ENCODE peak calls at places on chromosomes 6 and 20, in four cellular contexts. B is hypothalamus, T is nucleus accumbens, F is neural crest cell. L is an unnamed sample.
A peak's percentile ranks its signal among the peaks of the same experiment; 100 is the strongest.

GRCh38 chr20:45163071-45163803 is 11.5 kb upstream of the PI3 start:
- DNase-seq in B (no peak), T (no peak), F (no peak), L (no peak)

GRCh38 chr20:51639206-51639832 is 96.8 kb upstream of the NFATC2 start:
- DNase-seq in B (peak; percentile 41), T (no peak), F (peak; percentile 89), L (peak; percentile 53)

GRCh38 chr6:117265425-117266266 is at the start of gene VGLL2:
- DNase-seq in F (peak; percentile 51), T (no peak), B (no peak), L (no peak)

GRCh38 chr20:48698507-48699267 is 129.1 kb downstream of the PREX1 start:
- DNase-seq in F (no peak), B (no peak), T (no peak), L (no peak)

GRCh38 chr6:43790031-43790430 is 20.0 kb downstream of the VEGFA start:
- DNase-seq in B (no peak), F (no peak), T (no peak), L (no peak)

GRCh38 chr20:21435576-21435975 is 38.2 kb upstream of the NKX2-4 start:
- DNase-seq in B (no peak), F (no peak), T (no peak), L (no peak)

GRCh38 chr6:110543106-110543505 is 66.7 kb upstream of the SLC22A16 start:
- DNase-seq in F (no peak), T (peak; percentile 24), B (peak; percentile 57), L (no peak)

GRCh38 chr20:6660441-6660840 is 107.0 kb upstream of the BMP2 start:
- DNase-seq in B (no peak), T (no peak), F (no peak), L (no peak)

GRCh38 chr6:104613416-104614001 is 246.2 kb downstream of the HACE1 start:
- DNase-seq in F (no peak), T (no peak), B (no peak), L (no peak)

GRCh38 chr20:271069-271468 is 13.5 kb downstream of the DEFB132 start:
- DNase-seq in F (no peak), B (no peak), T (no peak), L (no peak)

GRCh38 chr20:33862709-33863403 is 51.7 kb downstream of the CHMP4B start:
- DNase-seq in B (peak; percentile 10), F (peak; percentile 80), T (no peak), L (peak; percentile 14)

GRCh38 chr6:68186870-68187269 is 448.2 kb upstream of the ADGRB3 start:
- DNase-seq in F (no peak), T (no peak), B (no peak), L (no peak)

GRCh38 chr6:169832247-169832948 is 81.0 kb downstream of the ERMARD start:
- DNase-seq in F (no peak), B (no peak), T (no peak), L (no peak)

GRCh38 chr20:63736893-63737689 is 627 bp downstream of the LIME1 start:
- DNase-seq in T (no peak), F (no peak), B (no peak), L (no peak)

GRCh38 chr6:73108949-73109348 is 116.3 kb downstream of the KHDC1L start:
- DNase-seq in B (no peak), F (no peak), T (no peak), L (no peak)

GRCh38 chr6:41843178-41843577 is 52.0 kb downstream of the USP49 start:
- DNase-seq in T (no peak), F (no peak), B (no peak), L (no peak)

GRCh38 chr20:23048283-23049200 is 930 bp downstream of the THBD start:
- DNase-seq in B (no peak), T (no peak), F (peak; percentile 14), L (no peak)

GRCh38 chr20:39946053-39946810 is 742.8 kb downstream of the MAFB start:
- DNase-seq in B (no peak), T (no peak), F (no peak), L (no peak)

GRCh38 chr6:78832091-78832808 is 35.1 kb upstream of the IRAK1BP1 start:
- DNase-seq in F (no peak), T (no peak), B (no peak), L (no peak)

GRCh38 chr6:3438190-3439167 is 18.4 kb downstream of the SLC22A23 start:
- DNase-seq in F (no peak), T (no peak), B (no peak), L (no peak)

GRCh38 chr20:45156728-45157127 is 18.0 kb upstream of the PI3 start:
- DNase-seq in F (no peak), B (no peak), T (no peak), L (no peak)

GRCh38 chr6:108988291-108988690 is 106.4 kb downstream of the SESN1 start:
- DNase-seq in F (no peak), B (no peak), T (no peak), L (no peak)

GRCh38 chr6:33314515-33314942 is 651 bp upstream of the TAPBP start:
- DNase-seq in T (no peak), F (no peak), B (no peak), L (no peak)

GRCh38 chr6:22921831-22922230 is 352.5 kb downstream of the HDGFL1 start:
- DNase-seq in T (no peak), F (no peak), B (no peak), L (no peak)

GRCh38 chr6:74115674-74116073 is 419.7 kb downstream of the CD109 start:
- DNase-seq in F (no peak), B (no peak), T (no peak), L (no peak)

GRCh38 chr6:49430866-49431265 is 32.2 kb downstream of the MMUT start:
- DNase-seq in B (no peak), T (no peak), F (no peak), L (no peak)

GRCh38 chr20:46333136-46333991 is 25.1 kb upstream of the CDH22 start:
- DNase-seq in F (no peak), B (no peak), T (no peak), L (peak; percentile 34)

GRCh38 chr6:167827062-167827587 is 414 bp downstream of the AFDN start:
- DNase-seq in B (no peak), T (no peak), F (peak; percentile 39), L (peak; percentile 51)

GRCh38 chr6:2909718-2910117 is 6.6 kb upstream of the SERPINB9 start:
- DNase-seq in T (no peak), F (no peak), B (no peak), L (no peak)

L was measured in NCI-H446.